ENCODE peak calls at places on chromosomes 11 and 22, in seven cellular contexts. U is stimulated activated CD4-positive, alpha-beta T cell treated with anti-CD3 and anti-CD28 coated beads, Interleukin-4, amount 100 ng/mL, for 4 hours; G is fibroblast of lung; E is SK-N-DZ; X is ureter; P is progenitor cell of endocrine pancreas; F is posterior vena cava. M is an unnamed sample.

GRCh38 chr11:45146072-45147016 is at the start of gene PRDM11:
- DNase-seq in X (peak), P (peak), U (no peak), G (peak), E (peak), F (peak), M (no peak)

GRCh38 chr11:36454991-36455611 is 55.0 kb downstream of the TRAF6 start:
- DNase-seq in P (no peak), F (no peak), E (no peak), G (no peak), U (no peak), X (no peak), M (no peak)

GRCh38 chr11:73154178-73154577 is 12.1 kb upstream of the FCHSD2 start:
- DNase-seq in P (no peak), X (no peak), F (peak), U (no peak), G (no peak), E (no peak), M (no peak)

GRCh38 chr22:23180301-23180892 is at the start of gene BCR:
- DNase-seq in E (peak), U (peak), X (no peak), G (peak), F (peak), P (peak), M (peak)

GRCh38 chr11:65032216-65032615 is 5.0 kb downstream of the SNX15 start:
- DNase-seq in E (peak), F (no peak), G (no peak), X (no peak), P (no peak), U (no peak), M (no peak)

GRCh38 chr11:17839450-17839849 is 104.9 kb downstream of the KCNC1 start:
- DNase-seq in F (no peak), E (no peak), X (no peak), P (no peak), G (no peak), U (no peak), M (no peak)

GRCh38 chr11:120771551-120772060 is 252.3 kb upstream of the TBCEL start:
- DNase-seq in X (no peak), F (no peak), U (no peak), P (no peak), E (no peak), G (no peak), M (no peak)

GRCh38 chr22:37674951-37675929 is at the start of gene LGALS1:
- DNase-seq in U (peak), F (peak), E (peak), P (no peak), G (peak), X (peak), M (peak)

GRCh38 chr11:1335811-1336761 is 26.7 kb upstream of the TOLLIP start:
- DNase-seq in U (peak), F (peak), E (no peak), P (peak), G (peak), X (peak), M (peak)

GRCh38 chr11:95301497-95301896 is 70.5 kb upstream of the SESN3 start:
- DNase-seq in G (no peak), P (no peak), E (peak), U (no peak), X (peak), F (no peak), M (no peak)

GRCh38 chr11:104731890-104732289 is 166.4 kb downstream of the CASP12 start:
- DNase-seq in G (no peak), U (no peak), E (no peak), P (no peak), F (no peak), X (no peak), M (no peak)

GRCh38 chr11:70477607-70478006 is 79.3 kb downstream of the CTTN start:
- DNase-seq in X (no peak), U (no peak), P (no peak), G (no peak), F (peak), E (peak), M (no peak)

GRCh38 chr11:3052109-3052479 is 5.1 kb downstream of the CARS1 start:
- DNase-seq in X (no peak), F (no peak), P (no peak), G (no peak), U (no peak), E (no peak), M (no peak)

GRCh38 chr11:2200536-2200935 is 28.9 kb upstream of the TH start:
- DNase-seq in E (no peak), G (no peak), X (no peak), P (no peak), U (no peak), F (peak), M (no peak)

GRCh38 chr11:32426819-32427615 is 8.3 kb downstream of the WT1 start:
- DNase-seq in G (no peak), P (peak), X (no peak), E (no peak), U (no peak), F (no peak), M (no peak)

GRCh38 chr11:14980854-14981253 is 8.7 kb upstream of the CALCA start:
- DNase-seq in G (peak), E (no peak), F (no peak), P (no peak), X (no peak), U (no peak), M (no peak)

GRCh38 chr11:121964591-121964990 is 151.4 kb downstream of the BLID start:
- DNase-seq in G (peak), X (no peak), E (peak), P (no peak), U (no peak), F (no peak), M (no peak)

GRCh38 chr11:120168960-120169681 is 31.2 kb upstream of the TRIM29 start:
- DNase-seq in G (peak), E (peak), U (peak), P (peak), F (peak), X (peak), M (peak)

GRCh38 chr22:48757581-48757980 is 1070.1 kb downstream of the BRD1 start:
- DNase-seq in U (no peak), X (peak), E (no peak), F (peak), P (peak), G (no peak), M (peak)

GRCh38 chr22:45946805-45947600 is 30.0 kb downstream of the WNT7B start:
- DNase-seq in E (no peak), P (no peak), U (no peak), G (no peak), X (no peak), F (no peak), M (no peak)

GRCh38 chr11:56624661-56625110 is 10.0 kb upstream of the OR5M1 start:
- DNase-seq in G (peak), X (no peak), U (no peak), F (no peak), P (no peak), E (peak), M (no peak)

GRCh38 chr22:33404723-33405122 is 346.5 kb upstream of the SYN3 start:
- DNase-seq in G (no peak), U (no peak), P (no peak), X (no peak), E (no peak), F (no peak), M (no peak)

GRCh38 chr11:32487270-32487669 is 51.9 kb upstream of the WT1 start:
- DNase-seq in P (peak), G (no peak), E (peak), F (no peak), X (no peak), U (no peak), M (no peak)

GRCh38 chr22:23066200-23067022 is 3.9 kb upstream of the GNAZ start:
- DNase-seq in G (no peak), P (peak), E (no peak), X (peak), U (no peak), F (peak), M (no peak)

GRCh38 chr11:69312418-69313399 is 18.8 kb downstream of the MYEOV start:
- DNase-seq in G (peak), U (no peak), E (no peak), X (no peak), P (no peak), F (peak), M (no peak)

GRCh38 chr11:47165294-47165840 is 11.3 kb downstream of the ARFGAP2 start:
- DNase-seq in F (no peak), U (no peak), P (no peak), G (no peak), E (no peak), X (no peak), M (no peak)

GRCh38 chr11:101438126-101438525 is 145.7 kb downstream of the TRPC6 start:
- DNase-seq in E (no peak), X (no peak), U (no peak), G (no peak), F (no peak), P (no peak), M (no peak)

GRCh38 chr22:17980013-17980510 is 44.3 kb downstream of the MICAL3 start:
- DNase-seq in E (no peak), U (no peak), X (no peak), F (no peak), P (no peak), G (no peak), M (no peak)

GRCh38 chr11:86214710-86215109 is 29.8 kb upstream of the EED start:
- DNase-seq in G (no peak), P (no peak), E (no peak), F (no peak), X (no peak), U (peak), M (no peak)

GRCh38 chr11:69293819-69294505 is at the start of gene MYEOV:
- DNase-seq in G (peak), P (no peak), X (no peak), E (no peak), F (no peak), U (peak), M (no peak)

GRCh38 chr11:132960273-132960672 is 572.0 kb downstream of the OPCML start:
- DNase-seq in P (no peak), X (no peak), U (no peak), E (no peak), F (no peak), G (no peak), M (no peak)

GRCh38 chr11:67379061-67380058 is 6.0 kb upstream of the CLCF1 start:
- DNase-seq in F (no peak), P (no peak), E (no peak), X (no peak), G (peak), U (no peak), M (no peak)

GRCh38 chr11:19866037-19866436 is 153.4 kb downstream of the NAV2 start:
- DNase-seq in E (no peak), X (no peak), P (no peak), F (no peak), G (no peak), U (no peak), M (no peak)

GRCh38 chr11:72647882-72648281 is 26.3 kb downstream of the PDE2A start:
- DNase-seq in E (no peak), P (no peak), X (no peak), U (no peak), F (no peak), G (no peak), M (no peak)

GRCh38 chr22:20727118-20728015 is 46.5 kb upstream of the SERPIND1 start:
- DNase-seq in E (no peak), F (no peak), G (no peak), X (no peak), U (no peak), P (no peak), M (no peak)

M was measured in tibial nerve.